ENCODE peak calls at places on chromosomes 1 and 21, in five cellular contexts. V is HTR-8/SVneo; A is SK-MEL-5; B is EH; G is activated CD4-positive, alpha-beta memory T cell treated with anti-CD3 and anti-CD28 coated beads for 36 hours. U is an unnamed sample.

GRCh38 chr1:199204231-199204630 is 565.4 kb downstream of the PTPRC start:
- DNase-seq in V (no peak), A (no peak), B (no peak), G (no peak), U (no peak)

GRCh38 chr1:53195913-53196484 is 625 bp upstream of the CPT2 start:
- DNase-seq in V (no peak), A (no peak), B (no peak), G (peak; percentile 19), U (peak; percentile 57)

GRCh38 chr1:169107673-169108160 is 1.2 kb downstream of the ATP1B1 start:
- DNase-seq in V (no peak), A (no peak), B (peak; percentile 57), G (peak; percentile 51), U (no peak)

GRCh38 chr21:29238967-29239289 is 59.8 kb upstream of the BACH1 start:
- DNase-seq in V (no peak), A (no peak), B (peak; percentile 63), G (no peak), U (no peak)

GRCh38 chr1:229620876-229621275 is 5.0 kb downstream of the TAF5L start:
- DNase-seq in V (no peak), A (no peak), B (peak; percentile 52), G (no peak), U (no peak)

GRCh38 chr21:46168659-46169386 is 13.4 kb upstream of the FTCD start:
- DNase-seq in V (no peak), A (no peak), B (no peak), G (no peak), U (peak; percentile 12)

GRCh38 chr1:214018605-214019268 is 31.0 kb downstream of the PROX1 start:
- DNase-seq in V (no peak), A (no peak), B (no peak), G (peak; percentile 10), U (no peak)

GRCh38 chr1:30816211-30817082 is 58.9 kb upstream of the LAPTM5 start:
- DNase-seq in V (peak; percentile 66), A (peak; percentile 89), B (peak; percentile 96), G (no peak), U (peak; percentile 87)

GRCh38 chr1:19771350-19771749 is 28.4 kb downstream of the TMCO4 start:
- DNase-seq in V (no peak), A (no peak), B (no peak), G (no peak), U (no peak)

GRCh38 chr1:211811848-211812247 is 18.7 kb downstream of the LPGAT1 start:
- DNase-seq in V (no peak), A (no peak), B (no peak), G (no peak), U (no peak)